ENCODE peak calls at places on chromosomes 13 and 19, in four cellular contexts. P is SK-N-SH; N is activated CD4-positive, alpha-beta T cell treated with anti-CD3 and anti-CD28 coated beads for 48 hours; X is NCI-H1105. O is an unnamed sample.
A peak's percentile ranks its signal among the peaks of the same experiment; 100 is the strongest.

GRCh38 chr13:25046274-25046984 is 49.5 kb upstream of the PABPC3 start:
- DNase-seq in P (peak; percentile 38), X (no peak), N (no peak), O (no peak)

GRCh38 chr19:8065489-8066261 is 13.1 kb downstream of the CCL25 start:
- DNase-seq in N (no peak), P (peak; percentile 15), X (no peak), O (no peak)

GRCh38 chr19:35013047-35013819 is 13.1 kb downstream of the GRAMD1A start:
- DNase-seq in X (peak; percentile 14), N (peak; percentile 88), P (peak; percentile 94), O (no peak)

GRCh38 chr19:35249848-35250711 is 1.3 kb downstream of the LSR start:
- DNase-seq in X (no peak), N (no peak), P (no peak), O (no peak)

GRCh38 chr13:40317980-40318327 is 348.5 kb downstream of the FOXO1 start:
- DNase-seq in X (no peak), P (no peak), N (no peak), O (no peak)

GRCh38 chr19:35142531-35143230 is 374 bp upstream of the FXYD7 start:
- DNase-seq in P (peak; percentile 91), X (peak; percentile 62), N (peak; percentile 75), O (no peak)

GRCh38 chr19:19068659-19069509 is 5.1 kb downstream of the SLC25A42 start:
- DNase-seq in X (no peak), N (no peak), P (no peak), O (no peak)

GRCh38 chr13:48603375-48603774 is 50.4 kb upstream of the CYSLTR2 start:
- DNase-seq in X (no peak), N (no peak), P (no peak), O (no peak)

GRCh38 chr19:13102666-13103584 is at the start of gene LYL1:
- DNase-seq in N (peak; percentile 36), X (no peak), P (peak; percentile 97), O (no peak)

GRCh38 chr13:50892162-50892944 is 17.2 kb upstream of the RNASEH2B start:
- DNase-seq in N (peak; percentile 37), P (no peak), X (no peak), O (no peak)

GRCh38 chr19:55005684-55006488 is 32.2 kb downstream of the GP6 start:
- DNase-seq in X (peak; percentile 26), N (peak; percentile 50), P (peak; percentile 46), O (peak; percentile 40)

GRCh38 chr13:48449656-48450055 is 36.7 kb upstream of the LPAR6 start:
- DNase-seq in X (no peak), N (no peak), P (no peak), O (no peak)

GRCh38 chr19:47430041-47430802 is 10.9 kb upstream of the MEIS3 start:
- DNase-seq in P (no peak), N (peak; percentile 51), X (no peak), O (no peak)

GRCh38 chr13:23865065-23865464 is 24.1 kb downstream of the MIPEP start:
- DNase-seq in X (no peak), N (no peak), P (no peak), O (no peak)

GRCh38 chr19:1168877-1169791 is 4.9 kb downstream of the SBNO2 start:
- DNase-seq in N (no peak), X (no peak), P (no peak), O (no peak)

GRCh38 chr19:55285225-55285890 is 1.6 kb downstream of the BRSK1 start:
- DNase-seq in X (no peak), N (no peak), P (no peak), O (no peak)

GRCh38 chr19:17881701-17882100 is 10.0 kb downstream of the SLC5A5 start:
- DNase-seq in X (no peak), N (no peak), P (peak; percentile 31), O (no peak)

GRCh38 chr13:96696501-96696900 is 297.8 kb downstream of the OXGR1 start:
- DNase-seq in X (no peak), N (no peak), P (no peak), O (no peak)

GRCh38 chr19:12933287-12934072 is at the start of gene FARSA:
- DNase-seq in N (peak; percentile 92), X (peak; percentile 90), P (peak; percentile 92), O (peak; percentile 58)

GRCh38 chr19:55913643-55914268 is 18.4 kb downstream of the NLRP13 start:
- DNase-seq in X (no peak), N (peak; percentile 3), P (peak; percentile 23), O (no peak)

GRCh38 chr19:38036707-38037106 is 129.7 kb downstream of the SIPA1L3 start:
- DNase-seq in P (no peak), X (no peak), N (no peak), O (no peak)

GRCh38 chr19:11264452-11265176 is 2.3 kb upstream of the DOCK6 start:
- DNase-seq in X (no peak), P (no peak), N (no peak), O (no peak)

GRCh38 chr19:39843919-39844793 is 2.0 kb downstream of the FBL start:
- DNase-seq in N (peak; percentile 24), X (no peak), P (peak; percentile 50), O (no peak)

GRCh38 chr19:13012690-13013608 is 17.7 kb downstream of the NFIX start:
- DNase-seq in N (peak; percentile 51), X (no peak), P (no peak), O (no peak)

O was measured in esophagus squamous epithelium.